ENCODE peak calls at places on chromosomes 2 and 18, in nine cellular contexts. D, Y, N, A, X, C, B, Z and O are unnamed samples.

GRCh38 chr2:76281176-76281841 is 570.6 kb upstream of the GCFC2 start:
- DNase-seq in D (no peak), Y (no peak), N (peak), A (no peak), X (no peak), C (no peak), B (no peak), Z (no peak), O (no peak)

GRCh38 chr2:220191031-220191430 is 563.6 kb downstream of the SLC4A3 start:
- DNase-seq in D (no peak), Y (no peak), N (no peak), A (no peak), X (no peak), C (no peak), B (peak), Z (no peak), O (no peak)

GRCh38 chr2:209113030-209113429 is 310.8 kb upstream of the MAP2 start:
- DNase-seq in D (no peak), Y (no peak), N (peak), A (no peak), X (no peak), C (no peak), B (no peak), Z (no peak), O (peak)

GRCh38 chr2:99348173-99348572 is 11.0 kb downstream of the EIF5B start:
- DNase-seq in D (no peak), Y (peak), N (no peak), A (no peak), X (no peak), C (no peak), B (no peak), Z (no peak), O (no peak)

GRCh38 chr18:68560128-68560527 is 154.8 kb downstream of the TMX3 start:
- DNase-seq in D (no peak), Y (no peak), N (no peak), A (no peak), X (no peak), C (no peak), B (no peak), Z (no peak), O (no peak)

GRCh38 chr2:150532883-150533282 is 45.4 kb upstream of the RND3 start:
- DNase-seq in D (no peak), Y (no peak), N (no peak), A (no peak), X (no peak), C (no peak), B (peak), Z (no peak), O (no peak)

GRCh38 chr2:154526234-154526633 is 172.3 kb upstream of the KCNJ3 start:
- DNase-seq in D (no peak), Y (no peak), N (no peak), A (no peak), X (no peak), C (no peak), B (no peak), Z (no peak), O (no peak)

GRCh38 chr2:85811173-85811849 is 57.5 kb downstream of the ATOH8 start:
- DNase-seq in D (no peak), Y (no peak), N (no peak), A (peak), X (peak), C (no peak), B (peak), Z (no peak), O (no peak)

GRCh38 chr2:119483395-119483753 is 40.9 kb downstream of the SCTR start:
- DNase-seq in D (no peak), Y (no peak), N (no peak), A (peak), X (no peak), C (no peak), B (peak), Z (no peak), O (peak)

GRCh38 chr2:76080154-76080553 is 369.4 kb upstream of the GCFC2 start:
- DNase-seq in D (no peak), Y (no peak), N (peak), A (no peak), X (no peak), C (no peak), B (no peak), Z (no peak), O (peak)

GRCh38 chr18:12703714-12704113 is 872 bp downstream of the PSMG2 start:
- DNase-seq in D (no peak), Y (no peak), N (peak), A (no peak), X (no peak), C (peak), B (peak), Z (no peak), O (no peak)

GRCh38 chr2:70702711-70703395 is 65.1 kb downstream of the ADD2 start:
- DNase-seq in D (no peak), Y (no peak), N (no peak), A (peak), X (no peak), C (no peak), B (no peak), Z (no peak), O (peak)

GRCh38 chr2:223526106-223526505 is 76.1 kb downstream of the SCG2 start:
- DNase-seq in D (no peak), Y (no peak), N (no peak), A (no peak), X (no peak), C (no peak), B (no peak), Z (no peak), O (no peak)

GRCh38 chr2:161586517-161587167 is 37.6 kb upstream of the SLC4A10 start:
- DNase-seq in D (no peak), Y (peak), N (peak), A (no peak), X (no peak), C (peak), B (peak), Z (no peak), O (no peak)

GRCh38 chr2:195652916-195653315 is 4.1 kb upstream of the SLC39A10 start:
- DNase-seq in D (no peak), Y (no peak), N (no peak), A (no peak), X (no peak), C (no peak), B (no peak), Z (no peak), O (no peak)

GRCh38 chr2:8437228-8437948 is 244.5 kb upstream of the ID2 start:
- DNase-seq in D (no peak), Y (no peak), N (no peak), A (no peak), X (no peak), C (no peak), B (peak), Z (no peak), O (no peak)

GRCh38 chr2:235008584-235009044 is 56.8 kb downstream of the SH3BP4 start:
- DNase-seq in D (no peak), Y (no peak), N (peak), A (no peak), X (no peak), C (no peak), B (peak), Z (no peak), O (no peak)

GRCh38 chr2:235614900-235615712 is 121.3 kb downstream of the AGAP1 start:
- DNase-seq in D (peak), Y (no peak), N (no peak), A (no peak), X (peak), C (no peak), B (peak), Z (peak), O (no peak)

GRCh38 chr2:201255468-201255867 is 4.9 kb upstream of the CASP8 start:
- DNase-seq in D (no peak), Y (no peak), N (no peak), A (no peak), X (no peak), C (no peak), B (no peak), Z (no peak), O (no peak)

GRCh38 chr2:214537929-214538328 is 127.1 kb downstream of the VWC2L start:
- DNase-seq in D (no peak), Y (no peak), N (no peak), A (no peak), X (no peak), C (no peak), B (no peak), Z (no peak), O (no peak)

GRCh38 chr2:175439416-175439815 is 257.9 kb upstream of the ATP5MC3 start:
- DNase-seq in D (no peak), Y (no peak), N (peak), A (no peak), X (no peak), C (no peak), B (no peak), Z (no peak), O (no peak)

GRCh38 chr2:44686561-44686960 is 254.9 kb upstream of the SIX3 start:
- DNase-seq in D (no peak), Y (no peak), N (no peak), A (no peak), X (no peak), C (no peak), B (peak), Z (no peak), O (no peak)

GRCh38 chr2:41966920-41967319 is 80.9 kb upstream of the PKDCC start:
- DNase-seq in D (peak), Y (no peak), N (no peak), A (no peak), X (peak), C (no peak), B (peak), Z (peak), O (peak)

GRCh38 chr2:59905731-59906130 is 647.7 kb downstream of the BCL11A start:
- DNase-seq in D (no peak), Y (no peak), N (no peak), A (no peak), X (no peak), C (no peak), B (no peak), Z (no peak), O (no peak)

GRCh38 chr18:24500766-24501165 is 40.3 kb downstream of the HRH4 start:
- DNase-seq in D (no peak), Y (no peak), N (no peak), A (no peak), X (no peak), C (no peak), B (peak), Z (no peak), O (no peak)

GRCh38 chr18:53701697-53702096 is 522.8 kb downstream of the MBD2 start:
- DNase-seq in D (no peak), Y (no peak), N (no peak), A (no peak), X (no peak), C (peak), B (no peak), Z (no peak), O (no peak)

GRCh38 chr2:169069341-169069740 is at the start of gene DHRS9:
- DNase-seq in D (no peak), Y (no peak), N (peak), A (peak), X (no peak), C (no peak), B (peak), Z (no peak), O (no peak)

GRCh38 chr2:37274354-37274965 is 43.0 kb downstream of the NDUFAF7 start:
- DNase-seq in D (no peak), Y (no peak), N (no peak), A (no peak), X (no peak), C (no peak), B (peak), Z (no peak), O (no peak)

GRCh38 chr18:26225022-26225693 is 1.1 kb upstream of the TAF4B start:
- DNase-seq in D (no peak), Y (no peak), N (peak), A (no peak), X (no peak), C (no peak), B (peak), Z (no peak), O (peak)

GRCh38 chr2:106963156-106963555 is 77.2 kb upstream of the ST6GAL2 start:
- DNase-seq in D (no peak), Y (no peak), N (no peak), A (no peak), X (no peak), C (no peak), B (peak), Z (no peak), O (no peak)

GRCh38 chr2:30147715-30148611 is 1.2 kb downstream of the YPEL5 start:
- DNase-seq in D (peak), Y (peak), N (peak), A (peak), X (peak), C (peak), B (peak), Z (peak), O (peak)

GRCh38 chr2:42459296-42459695 is 34.5 kb downstream of the KCNG3 start:
- DNase-seq in D (no peak), Y (no peak), N (peak), A (no peak), X (no peak), C (no peak), B (no peak), Z (no peak), O (no peak)

GRCh38 chr2:101063753-101064502 is 61.8 kb downstream of the RPL31 start:
- DNase-seq in D (no peak), Y (peak), N (no peak), A (no peak), X (no peak), C (no peak), B (peak), Z (no peak), O (no peak)

GRCh38 chr2:49858657-49859056 is 704.3 kb upstream of the FSHR start:
- DNase-seq in D (no peak), Y (no peak), N (no peak), A (no peak), X (no peak), C (no peak), B (no peak), Z (no peak), O (no peak)

GRCh38 chr2:74921236-74921736 is 37.2 kb upstream of the POLE4 start:
- DNase-seq in D (no peak), Y (no peak), N (peak), A (no peak), X (no peak), C (no peak), B (no peak), Z (no peak), O (no peak)

GRCh38 chr2:102061962-102062795 is 70.4 kb downstream of the IL1R2 start:
- DNase-seq in D (no peak), Y (no peak), N (no peak), A (no peak), X (peak), C (no peak), B (peak), Z (no peak), O (no peak)